ENCODE peak calls at places on chromosomes 5 and 9, in four cellular contexts. P is K562, U is GM12878, J is HL-60. M is an unnamed sample.

GRCh38 chr5:17037751-17038150 is 101.7 kb upstream of the MYO10 start:
- DNase-seq in P (no peak), U (no peak), J (no peak), M (no peak)

GRCh38 chr9:68705636-68706578 is 867 bp downstream of the PIP5K1B start:
- DNase-seq in P (peak; percentile 56), U (no peak), J (peak; percentile 16), M (no peak)

GRCh38 chr5:6107675-6108539 is 270.4 kb downstream of the MED10 start:
- DNase-seq in P (no peak), U (no peak), J (no peak), M (no peak)

GRCh38 chr5:94544784-94545318 is 73.6 kb downstream of the KIAA0825 start:
- DNase-seq in P (no peak), U (no peak), J (no peak), M (no peak)

GRCh38 chr5:120457839-120458507 is 6.1 kb upstream of the PRR16 start:
- DNase-seq in P (peak; percentile 71), U (peak; percentile 85), J (no peak), M (no peak)

GRCh38 chr5:161086456-161086855 is 234.4 kb upstream of the ATP10B start:
- DNase-seq in P (no peak), U (no peak), J (no peak), M (no peak)

GRCh38 chr9:32502459-32502858 is 23.5 kb downstream of the RIGI start:
- DNase-seq in P (no peak), U (no peak), J (no peak), M (no peak)

GRCh38 chr5:34001231-34001935 is 6.5 kb downstream of the AMACR start:
- DNase-seq in P (no peak), U (no peak), J (no peak), M (no peak)

GRCh38 chr5:157820593-157821252 is 38.2 kb downstream of the CLINT1 start:
- DNase-seq in P (peak; percentile 56), U (no peak), J (no peak), M (no peak)

GRCh38 chr9:21789541-21790037 is 12.8 kb upstream of the MTAP start:
- DNase-seq in P (no peak), U (peak; percentile 40), J (peak; percentile 50), M (no peak)

GRCh38 chr9:113238859-113239231 is 17.5 kb downstream of the SLC31A1 start:
- DNase-seq in P (no peak), U (no peak), J (no peak), M (no peak)

GRCh38 chr5:56269216-56269927 is 36.2 kb upstream of the ANKRD55 start:
- DNase-seq in P (peak; percentile 63), U (peak; percentile 55), J (no peak), M (peak; percentile 25)

GRCh38 chr5:72816297-72817075 is at the start of gene TNPO1:
- DNase-seq in P (peak; percentile 91), U (peak; percentile 45), J (peak; percentile 15), M (peak; percentile 65)

GRCh38 chr9:89719202-89719601 is 114.4 kb downstream of the GADD45G start:
- DNase-seq in P (no peak), U (no peak), J (no peak), M (no peak)

GRCh38 chr5:73028991-73029540 is 73.2 kb downstream of the FCHO2 start:
- DNase-seq in P (no peak), U (no peak), J (no peak), M (no peak)

GRCh38 chr9:77017505-77017894 is 2.0 kb upstream of the FOXB2 start:
- DNase-seq in P (no peak), U (no peak), J (no peak), M (no peak)

GRCh38 chr5:65213921-65214525 is 267.7 kb downstream of the ADAMTS6 start:
- DNase-seq in P (peak; percentile 35), U (no peak), J (no peak), M (no peak)

GRCh38 chr5:120139039-120139438 is 325.1 kb upstream of the PRR16 start:
- DNase-seq in P (peak; percentile 13), U (no peak), J (peak; percentile 58), M (no peak)

GRCh38 chr5:139064613-139065012 is 133.6 kb downstream of the SIL1 start:
- DNase-seq in P (no peak), U (no peak), J (no peak), M (no peak)

GRCh38 chr5:54601393-54601792 is 83.8 kb downstream of the SNX18 start:
- DNase-seq in P (no peak), U (no peak), J (no peak), M (no peak)

GRCh38 chr5:88602584-88602983 is 280.4 kb downstream of the MEF2C start:
- DNase-seq in P (peak; percentile 64), U (no peak), J (no peak), M (no peak)

GRCh38 chr9:73441223-73441622 is 289.6 kb downstream of the ANXA1 start:
- DNase-seq in P (no peak), U (no peak), J (no peak), M (no peak)

GRCh38 chr9:73444821-73445220 is 293.2 kb downstream of the ANXA1 start:
- DNase-seq in P (no peak), U (no peak), J (no peak), M (no peak)

GRCh38 chr9:73437758-73438157 is 286.1 kb downstream of the ANXA1 start:
- DNase-seq in P (no peak), U (no peak), J (no peak), M (no peak)

GRCh38 chr9:73446306-73446705 is 294.6 kb downstream of the ANXA1 start:
- DNase-seq in P (no peak), U (no peak), J (no peak), M (no peak)

GRCh38 chr9:73441890-73442818 is 290.5 kb downstream of the ANXA1 start:
- DNase-seq in P (no peak), U (no peak), J (no peak), M (no peak)
- TF ChIP-seq POLR2AphosphoS5 in P (no peak), U (no peak), J (no peak), M (no peak)

DNA sequence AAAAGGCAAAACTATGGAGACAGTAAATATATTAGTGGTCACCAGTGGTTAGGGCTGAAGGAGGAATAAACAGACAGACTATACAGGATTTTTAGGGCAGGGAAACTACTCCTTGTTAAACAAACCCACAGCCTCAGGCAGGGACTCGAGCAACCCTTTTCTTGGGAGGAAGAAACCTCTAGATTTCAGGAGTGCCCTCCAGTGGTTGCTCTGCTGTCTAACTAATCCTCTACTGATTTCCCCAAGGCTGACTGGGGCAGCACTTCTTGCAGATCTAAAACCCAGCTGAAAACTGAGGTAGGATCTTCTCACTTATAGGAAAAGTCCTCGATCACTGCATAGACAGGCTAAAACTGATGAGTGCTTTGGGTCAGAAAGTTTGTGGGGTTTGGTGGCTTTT is 176.8 kb downstream of the ISOC1 start:
- DNase-seq in P (peak; percentile 0), U (no peak), J (no peak), M (no peak)
- TF ChIP-seq SPI1 in P (no peak), U (no peak), J (no peak), M (no peak)

GRCh38 chr9:111957856-111958631 is 61.4 kb downstream of the UGCG start:
- DNase-seq in P (no peak), U (no peak), J (peak; percentile 22), M (no peak)
- TF ChIP-seq POLR2AphosphoS5 in P (no peak), U (no peak), J (no peak), M (no peak)

GRCh38 chr9:91843623-91844111 is 106.4 kb downstream of the ROR2 start:
- DNase-seq in P (no peak), U (no peak), J (no peak), M (no peak)
- TF ChIP-seq SPI1 in P (no peak), U (no peak), J (no peak), M (no peak)